ENCODE peak calls at places on chromosome 16, in five cellular contexts. Q, G, D, Z and X are unnamed samples.

GRCh38 chr16:89641719-89642187 is 15.8 kb downstream of the CHMP1A start:
- DNase-seq in Q (no peak), G (no peak), D (no peak), Z (no peak), X (no peak)

GRCh38 chr16:10862432-10862831 is 14.6 kb upstream of the CIITA start:
- DNase-seq in Q (no peak), G (no peak), D (no peak), Z (peak; percentile 54), X (peak; percentile 16)

GRCh38 chr16:53219795-53220194 is 165.0 kb downstream of the CHD9 start:
- DNase-seq in Q (no peak), G (no peak), D (peak; percentile 45), Z (peak; percentile 69), X (no peak)

GRCh38 chr16:69243479-69243878 is 56.5 kb downstream of the SNTB2 start:
- DNase-seq in Q (no peak), G (no peak), D (no peak), Z (peak; percentile 81), X (no peak)

GRCh38 chr16:4015275-4015990 is 100.8 kb downstream of the ADCY9 start:
- DNase-seq in Q (no peak), G (no peak), D (peak; percentile 46), Z (no peak), X (no peak)

GRCh38 chr16:22065252-22065651 is 27.1 kb upstream of the VWA3A start:
- DNase-seq in Q (no peak), G (no peak), D (no peak), Z (no peak), X (no peak)

GRCh38 chr16:67641779-67642708 is 2.9 kb upstream of the CARMIL2 start:
- DNase-seq in Q (no peak), G (no peak), D (no peak), Z (peak; percentile 33), X (no peak)

GRCh38 chr16:50752481-50753235 is 10.8 kb downstream of the CYLD start:
- DNase-seq in Q (no peak), G (no peak), D (no peak), Z (no peak), X (no peak)

GRCh38 chr16:70572926-70573270 is 49.3 kb downstream of the SF3B3 start:
- DNase-seq in Q (no peak), G (no peak), D (no peak), Z (no peak), X (no peak)

GRCh38 chr16:28326881-28327610 is 34.7 kb downstream of the SBK1 start:
- DNase-seq in Q (no peak), G (peak; percentile 77), D (peak; percentile 56), Z (peak; percentile 34), X (peak; percentile 69)

GRCh38 chr16:85663891-85664321 is 24.8 kb downstream of the GINS2 start:
- DNase-seq in Q (no peak), G (no peak), D (no peak), Z (peak; percentile 28), X (no peak)

GRCh38 chr16:2019500-2019899 is at the start of gene NPW:
- DNase-seq in Q (no peak), G (no peak), D (peak; percentile 13), Z (no peak), X (no peak)

GRCh38 chr16:20899503-20900298 is 457 bp downstream of the DCUN1D3 start:
- DNase-seq in Q (peak; percentile 17), G (no peak), D (no peak), Z (no peak), X (no peak)

GRCh38 chr16:54171855-54172537 is 114.6 kb downstream of the IRX3 start:
- DNase-seq in Q (no peak), G (no peak), D (peak; percentile 11), Z (peak; percentile 65), X (peak; percentile 97)

GRCh38 chr16:64910351-64910750 is 211.5 kb downstream of the CDH11 start:
- DNase-seq in Q (no peak), G (peak; percentile 30), D (peak; percentile 87), Z (peak; percentile 96), X (peak; percentile 1)

GRCh38 chr16:75653926-75654325 is 6.4 kb downstream of the TERF2IP start:
- DNase-seq in Q (no peak), G (no peak), D (no peak), Z (peak; percentile 76), X (no peak)

GRCh38 chr16:12793120-12793889 is 10.4 kb downstream of the CPPED1 start:
- DNase-seq in Q (no peak), G (peak; percentile 66), D (no peak), Z (no peak), X (no peak)

GRCh38 chr16:51450913-51451312 is 299.8 kb upstream of the SALL1 start:
- DNase-seq in Q (no peak), G (no peak), D (no peak), Z (no peak), X (no peak)

GRCh38 chr16:49348408-49349176 is 25.0 kb upstream of the C16orf78 start:
- DNase-seq in Q (no peak), G (peak; percentile 56), D (no peak), Z (no peak), X (peak; percentile 5)

GRCh38 chr16:49663081-49664057 is 192.5 kb downstream of the ZNF423 start:
- DNase-seq in Q (no peak), G (no peak), D (peak; percentile 8), Z (no peak), X (no peak)

GRCh38 chr16:58628845-58629680 is 563 bp downstream of the CNOT1 start:
- DNase-seq in Q (peak; percentile 23), G (peak; percentile 32), D (peak; percentile 49), Z (peak; percentile 8), X (no peak)

GRCh38 chr16:23072769-23073549 is 76.3 kb downstream of the USP31 start:
- DNase-seq in Q (no peak), G (no peak), D (peak; percentile 6), Z (peak; percentile 63), X (peak; percentile 27)

GRCh38 chr16:57775661-57776469 is 26.4 kb downstream of the KIFC3 start:
- DNase-seq in Q (peak; percentile 81), G (peak; percentile 98), D (peak; percentile 54), Z (no peak), X (no peak)

GRCh38 chr16:57998484-57998883 is 2.0 kb downstream of the ZNF319 start:
- DNase-seq in Q (no peak), G (peak; percentile 81), D (peak; percentile 28), Z (no peak), X (peak; percentile 76)

GRCh38 chr16:57434003-57434402 is 13.2 kb downstream of the CIAPIN1 start:
- DNase-seq in Q (no peak), G (no peak), D (no peak), Z (no peak), X (no peak)

GRCh38 chr16:87344931-87345631 is 27.9 kb upstream of the C16orf95 start:
- DNase-seq in Q (no peak), G (peak; percentile 39), D (no peak), Z (no peak), X (no peak)

GRCh38 chr16:87342978-87343752 is 26.0 kb upstream of the C16orf95 start:
- DNase-seq in Q (no peak), G (no peak), D (no peak), Z (no peak), X (no peak)

GRCh38 chr16:87345721-87346424 is 28.7 kb upstream of the C16orf95 start:
- DNase-seq in Q (no peak), G (no peak), D (no peak), Z (no peak), X (no peak)

GRCh38 chr16:87343753-87344050 is 26.5 kb upstream of the C16orf95 start:
- DNase-seq in Q (no peak), G (no peak), D (no peak), Z (no peak), X (no peak)

GRCh38 chr16:87344165-87344930 is 27.2 kb upstream of the C16orf95 start:
- DNase-seq in Q (no peak), G (no peak), D (no peak), Z (no peak), X (no peak)
- H3K4ac ChIP-seq in Q (no peak overlapping the region), G (no peak overlapping the region), D (no peak overlapping the region), Z (no peak overlapping the region), X (no peak overlapping the region)

GRCh38 chr16:81492307-81492706 is 47.7 kb downstream of the CMIP start:
- DNase-seq in Q (peak; percentile 31), G (no peak), D (no peak), Z (no peak), X (no peak)

GRCh38 chr16:81491522-81492188 is 47.0 kb downstream of the CMIP start:
- DNase-seq in Q (no peak), G (no peak), D (no peak), Z (peak; percentile 65), X (no peak)

GRCh38 chr16:81493755-81494433 is 49.3 kb downstream of the CMIP start:
- DNase-seq in Q (no peak), G (no peak), D (peak; percentile 79), Z (peak; percentile 94), X (peak; percentile 98)

GRCh38 chr16:81494434-81494806 is 49.8 kb downstream of the CMIP start:
- DNase-seq in Q (no peak), G (no peak), D (no peak), Z (no peak), X (no peak)

DNA sequence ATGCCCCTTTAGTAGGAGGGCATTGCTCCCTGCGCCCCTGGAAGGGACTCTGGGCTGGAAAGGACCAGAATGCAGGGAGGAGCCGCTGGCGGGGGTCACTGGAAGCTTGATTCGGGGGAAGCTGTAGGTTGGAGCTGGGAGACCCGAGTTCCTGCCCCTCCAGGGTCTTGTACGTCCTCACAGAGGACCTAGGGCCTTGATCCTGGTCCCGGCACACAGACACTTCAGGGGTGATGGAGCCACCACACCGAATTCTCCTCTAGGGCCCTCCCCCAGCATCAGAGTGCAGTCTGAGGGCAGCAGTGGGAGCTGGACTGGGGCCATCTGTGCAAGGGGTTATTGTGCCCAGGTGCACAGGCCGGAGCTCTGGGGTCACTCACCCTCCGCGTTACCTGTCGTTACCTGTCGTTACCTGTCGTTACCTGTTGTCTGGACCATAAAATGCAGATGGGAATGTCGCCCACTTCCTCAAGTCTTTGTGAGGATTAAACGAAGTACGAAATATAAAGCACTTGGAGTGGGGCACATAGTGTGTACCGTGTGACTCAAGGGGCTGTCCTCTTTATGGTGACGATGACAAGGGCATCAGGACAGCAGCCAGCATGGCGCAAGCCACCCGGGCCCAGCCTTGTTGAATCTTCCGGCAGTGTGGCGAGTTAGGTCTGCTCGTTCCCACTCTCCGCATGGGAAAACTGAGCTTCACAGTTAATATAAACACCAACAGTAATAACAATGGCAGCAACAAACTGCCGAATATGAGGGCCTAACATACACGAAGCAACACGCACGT is 48.6 kb downstream of the CMIP start:
- DNase-seq in Q (no peak), G (no peak), D (no peak), Z (no peak), X (no peak)
- H2BK5ac ChIP-seq in Q (peak overlapping the region; percentile 59), G (no peak overlapping the region), D (no peak overlapping the region), Z (peak overlapping the region; percentile 27), X (no peak overlapping the region)

GRCh38 chr16:31715915-31716314 is 157.7 kb upstream of the ZNF267 start:
- DNase-seq in Q (no peak), G (no peak), D (no peak), Z (no peak), X (no peak)
- H3K9ac ChIP-seq in Q (peak overlapping the region; percentile 25), G (no peak overlapping the region), D (no peak overlapping the region), Z (no peak overlapping the region), X (no peak overlapping the region)

GRCh38 chr16:19767497-19767896 is 49.4 kb downstream of the IQCK start:
- DNase-seq in Q (no peak), G (no peak), D (no peak), Z (no peak), X (no peak)

GRCh38 chr16:19765860-19766553 is 47.9 kb downstream of the IQCK start:
- DNase-seq in Q (no peak), G (no peak), D (no peak), Z (no peak), X (no peak)

GRCh38 chr16:19766988-19767387 is 48.9 kb downstream of the IQCK start:
- DNase-seq in Q (no peak), G (no peak), D (no peak), Z (no peak), X (no peak)

GRCh38 chr16:19769239-19769638 is 51.2 kb downstream of the IQCK start:
- DNase-seq in Q (no peak), G (no peak), D (no peak), Z (no peak), X (no peak)

GRCh38 chr16:19766554-19766884 is 48.4 kb downstream of the IQCK start:
- DNase-seq in Q (no peak), G (no peak), D (no peak), Z (no peak), X (no peak)
- H3K4ac ChIP-seq in Q (no peak overlapping the region), G (no peak overlapping the region), D (no peak overlapping the region), Z (no peak overlapping the region), X (no peak overlapping the region)